ENCODE peak calls at places on chromosome 21, in five cellular contexts. One of them, this sample, is unnamed.

GRCh38 chr21:29888437-29888836 is 51.4 kb downstream of the GRIK1 start:
- DNase-seq in neural progenitor cell: no peak
- DNase-seq in endothelial cell of umbilical vein: no peak
- DNase-seq in fibroblast of lung: peak
- DNase-seq in GM23248: peak
- DNase-seq in this sample: no peak

GRCh38 chr21:25639167-25639921 is at the start of gene JAM2:
- DNase-seq in endothelial cell of umbilical vein: no peak
- DNase-seq in GM23248: peak
- DNase-seq in fibroblast of lung: peak
- DNase-seq in neural progenitor cell: peak
- DNase-seq in this sample: peak

GRCh38 chr21:32475162-32475812 is 62.8 kb downstream of the EVA1C start:
- DNase-seq in neural progenitor cell: no peak
- DNase-seq in GM23248: peak
- DNase-seq in fibroblast of lung: peak
- DNase-seq in endothelial cell of umbilical vein: peak
- DNase-seq in this sample: no peak

GRCh38 chr21:31354604-31355443 is 10.8 kb upstream of the TIAM1 start:
- DNase-seq in fibroblast of lung: peak
- DNase-seq in neural progenitor cell: no peak
- DNase-seq in endothelial cell of umbilical vein: no peak
- DNase-seq in GM23248: peak
- DNase-seq in this sample: no peak

GRCh38 chr21:31780944-31781343 is 49.0 kb upstream of the SCAF4 start:
- DNase-seq in GM23248: no peak
- DNase-seq in endothelial cell of umbilical vein: no peak
- DNase-seq in neural progenitor cell: no peak
- DNase-seq in fibroblast of lung: no peak
- DNase-seq in this sample: peak

GRCh38 chr21:17931080-17931479 is 111.9 kb upstream of the C21orf91 start:
- DNase-seq in fibroblast of lung: no peak
- DNase-seq in GM23248: no peak
- DNase-seq in endothelial cell of umbilical vein: no peak
- DNase-seq in neural progenitor cell: no peak
- DNase-seq in this sample: no peak

GRCh38 chr21:25385912-25386474 is 221.3 kb downstream of the MRPL39 start:
- DNase-seq in endothelial cell of umbilical vein: peak
- DNase-seq in neural progenitor cell: peak
- DNase-seq in fibroblast of lung: peak
- DNase-seq in GM23248: peak
- DNase-seq in this sample: peak

GRCh38 chr21:33541105-33541711 is 709 bp downstream of the GART start:
- DNase-seq in endothelial cell of umbilical vein: no peak
- DNase-seq in neural progenitor cell: peak
- DNase-seq in GM23248: peak
- DNase-seq in fibroblast of lung: peak
- DNase-seq in this sample: no peak

GRCh38 chr21:38863291-38863690 is 57.6 kb downstream of the ETS2 start:
- DNase-seq in GM23248: no peak
- DNase-seq in neural progenitor cell: no peak
- DNase-seq in endothelial cell of umbilical vein: no peak
- DNase-seq in fibroblast of lung: no peak
- DNase-seq in this sample: no peak

GRCh38 chr21:39040494-39041110 is 142.6 kb downstream of the PSMG1 start:
- DNase-seq in endothelial cell of umbilical vein: peak
- DNase-seq in GM23248: no peak
- DNase-seq in fibroblast of lung: no peak
- DNase-seq in neural progenitor cell: no peak
- DNase-seq in this sample: no peak

GRCh38 chr21:15631342-15631741 is 98.4 kb upstream of the USP25 start:
- DNase-seq in GM23248: peak
- DNase-seq in endothelial cell of umbilical vein: peak
- DNase-seq in neural progenitor cell: no peak
- DNase-seq in fibroblast of lung: peak
- DNase-seq in this sample: peak

GRCh38 chr21:16942703-16943102 is 570.1 kb upstream of the CXADR start:
- DNase-seq in fibroblast of lung: peak
- DNase-seq in neural progenitor cell: peak
- DNase-seq in endothelial cell of umbilical vein: peak
- DNase-seq in GM23248: peak
- DNase-seq in this sample: peak

GRCh38 chr21:20997633-20998455 is at the start of gene NCAM2:
- DNase-seq in fibroblast of lung: peak
- DNase-seq in neural progenitor cell: peak
- DNase-seq in endothelial cell of umbilical vein: peak
- DNase-seq in GM23248: peak
- DNase-seq in this sample: peak

GRCh38 chr21:16978309-16978895 is 534.4 kb upstream of the CXADR start:
- DNase-seq in neural progenitor cell: no peak
- DNase-seq in fibroblast of lung: no peak
- DNase-seq in GM23248: no peak
- DNase-seq in endothelial cell of umbilical vein: no peak
- DNase-seq in this sample: no peak

GRCh38 chr21:38505654-38506523 is 7.6 kb upstream of the ERG start:
- DNase-seq in endothelial cell of umbilical vein: peak
- DNase-seq in fibroblast of lung: peak
- DNase-seq in GM23248: peak
- DNase-seq in neural progenitor cell: peak
- DNase-seq in this sample: peak

GRCh38 chr21:42854246-42855010 is 24.9 kb downstream of the WDR4 start:
- DNase-seq in GM23248: no peak
- DNase-seq in endothelial cell of umbilical vein: no peak
- DNase-seq in neural progenitor cell: no peak
- DNase-seq in fibroblast of lung: no peak
- DNase-seq in this sample: no peak

GRCh38 chr21:38567577-38568360 is 69.5 kb upstream of the ERG start:
- DNase-seq in GM23248: peak
- DNase-seq in endothelial cell of umbilical vein: no peak
- DNase-seq in neural progenitor cell: peak
- DNase-seq in fibroblast of lung: peak
- DNase-seq in this sample: peak

GRCh38 chr21:32331444-32332305 is 33.0 kb downstream of the MRAP start:
- DNase-seq in GM23248: no peak
- DNase-seq in neural progenitor cell: peak
- DNase-seq in fibroblast of lung: no peak
- DNase-seq in endothelial cell of umbilical vein: no peak
- DNase-seq in this sample: no peak

GRCh38 chr21:38037416-38037815 is 121.2 kb upstream of the KCNJ6 start:
- DNase-seq in neural progenitor cell: no peak
- DNase-seq in fibroblast of lung: peak
- DNase-seq in GM23248: no peak
- DNase-seq in endothelial cell of umbilical vein: peak
- DNase-seq in this sample: no peak

GRCh38 chr21:32137266-32137665 is 141.6 kb downstream of the MIS18A start:
- DNase-seq in neural progenitor cell: no peak
- DNase-seq in GM23248: no peak
- DNase-seq in fibroblast of lung: no peak
- DNase-seq in endothelial cell of umbilical vein: no peak
- DNase-seq in this sample: no peak

GRCh38 chr21:33825898-33826297 is 89.7 kb downstream of the ATP5PO start:
- DNase-seq in GM23248: peak
- DNase-seq in neural progenitor cell: no peak
- DNase-seq in endothelial cell of umbilical vein: no peak
- DNase-seq in fibroblast of lung: peak
- DNase-seq in this sample: no peak

GRCh38 chr21:46254208-46254975 is 25.8 kb upstream of the LSS start:
- DNase-seq in neural progenitor cell: no peak
- DNase-seq in fibroblast of lung: no peak
- DNase-seq in endothelial cell of umbilical vein: no peak
- DNase-seq in GM23248: no peak
- DNase-seq in this sample: no peak

GRCh38 chr21:31293986-31294385 is 50.1 kb downstream of the TIAM1 start:
- DNase-seq in fibroblast of lung: peak
- DNase-seq in neural progenitor cell: no peak
- DNase-seq in endothelial cell of umbilical vein: peak
- DNase-seq in GM23248: peak
- DNase-seq in this sample: peak

GRCh38 chr21:25717491-25718139 is 17.1 kb downstream of the ATP5PF start:
- DNase-seq in fibroblast of lung: peak
- DNase-seq in GM23248: peak
- DNase-seq in neural progenitor cell: no peak
- DNase-seq in endothelial cell of umbilical vein: peak
- DNase-seq in this sample: peak

GRCh38 chr21:16588433-16588860 is 858.7 kb downstream of the USP25 start:
- DNase-seq in endothelial cell of umbilical vein: no peak
- DNase-seq in neural progenitor cell: peak
- DNase-seq in GM23248: peak
- DNase-seq in fibroblast of lung: peak
- DNase-seq in this sample: peak

GRCh38 chr21:41766883-41767605 is at the start of gene RIPK4:
- DNase-seq in fibroblast of lung: peak
- DNase-seq in GM23248: peak
- DNase-seq in neural progenitor cell: peak
- DNase-seq in endothelial cell of umbilical vein: no peak
- DNase-seq in this sample: peak
- H3K4me3 ChIP-seq in fibroblast of lung: no peak
- H3K4me3 ChIP-seq in GM23248: peak
- H3K4me3 ChIP-seq in neural progenitor cell: peak
- H3K4me3 ChIP-seq in endothelial cell of umbilical vein: no peak
- H3K4me3 ChIP-seq in this sample: peak

GRCh38 chr21:45246535-45247320 is 41.0 kb downstream of the POFUT2 start:
- DNase-seq in endothelial cell of umbilical vein: no peak
- DNase-seq in neural progenitor cell: no peak
- DNase-seq in GM23248: no peak
- DNase-seq in fibroblast of lung: no peak
- DNase-seq in this sample: no peak

GRCh38 chr21:45250272-45250671 is 37.4 kb downstream of the POFUT2 start:
- DNase-seq in GM23248: no peak
- DNase-seq in neural progenitor cell: no peak
- DNase-seq in endothelial cell of umbilical vein: no peak
- DNase-seq in fibroblast of lung: no peak
- DNase-seq in this sample: no peak

GRCh38 chr21:45248893-45249381 is 38.8 kb downstream of the POFUT2 start:
- DNase-seq in endothelial cell of umbilical vein: no peak
- DNase-seq in fibroblast of lung: peak
- DNase-seq in neural progenitor cell: peak
- DNase-seq in GM23248: peak
- DNase-seq in this sample: no peak

GRCh38 chr21:45249626-45250025 is 38.1 kb downstream of the POFUT2 start:
- DNase-seq in fibroblast of lung: no peak
- DNase-seq in GM23248: no peak
- DNase-seq in endothelial cell of umbilical vein: no peak
- DNase-seq in neural progenitor cell: no peak
- DNase-seq in this sample: no peak

DNA sequence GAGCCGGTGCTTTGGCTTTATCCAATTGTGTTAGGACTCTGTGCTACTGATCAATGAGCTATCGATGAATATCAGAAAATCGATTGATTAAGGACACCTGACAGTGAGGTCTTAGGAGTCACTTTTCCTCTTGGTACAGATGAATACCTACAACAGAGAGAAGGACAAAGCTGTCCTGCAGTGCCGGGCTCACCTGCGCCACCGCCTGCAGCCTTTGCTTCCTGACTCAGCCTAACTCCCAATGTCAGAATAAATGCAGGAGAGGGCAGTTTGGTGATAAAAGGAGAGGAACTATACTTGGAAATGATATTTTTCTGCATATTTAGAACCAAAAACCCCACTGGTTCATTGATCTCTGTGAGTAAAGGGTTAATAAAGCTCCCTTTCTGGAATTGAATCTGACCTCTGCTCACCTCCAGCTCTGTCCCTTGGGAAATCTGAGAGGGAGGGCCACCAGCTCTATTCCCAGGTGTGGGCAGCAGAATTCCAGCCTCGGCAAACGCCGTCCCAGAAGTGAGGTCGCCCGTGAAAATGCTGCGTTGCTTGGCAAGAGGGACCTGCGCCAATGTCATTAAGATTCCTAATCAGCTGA is 39.3 kb downstream of the POFUT2 start:
- DNase-seq in GM23248: no peak
- DNase-seq in neural progenitor cell: no peak
- DNase-seq in endothelial cell of umbilical vein: no peak
- DNase-seq in fibroblast of lung: no peak
- DNase-seq in this sample: no peak
- H3K4me2 ChIP-seq in GM23248: peak
- H3K4me2 ChIP-seq in neural progenitor cell: peak
- H3K4me2 ChIP-seq in endothelial cell of umbilical vein: peak
- H3K4me2 ChIP-seq in fibroblast of lung: peak
- H3K4me2 ChIP-seq in this sample: peak

GRCh38 chr21:28579986-28580550 is 412.6 kb downstream of the LTN1 start:
- DNase-seq in endothelial cell of umbilical vein: no peak
- DNase-seq in GM23248: no peak
- DNase-seq in neural progenitor cell: peak
- DNase-seq in fibroblast of lung: no peak
- DNase-seq in this sample: no peak
- H3K4me3 ChIP-seq in endothelial cell of umbilical vein: no peak
- H3K4me3 ChIP-seq in GM23248: no peak
- H3K4me3 ChIP-seq in neural progenitor cell: no peak
- H3K4me3 ChIP-seq in fibroblast of lung: no peak
- H3K4me3 ChIP-seq in this sample: no peak

GRCh38 chr21:36431252-36431651 is 46.1 kb downstream of the CHAF1B start:
- DNase-seq in GM23248: no peak
- DNase-seq in fibroblast of lung: peak
- DNase-seq in endothelial cell of umbilical vein: peak
- DNase-seq in neural progenitor cell: no peak
- DNase-seq in this sample: no peak
- H3K4me2 ChIP-seq in GM23248: peak
- H3K4me2 ChIP-seq in fibroblast of lung: peak
- H3K4me2 ChIP-seq in endothelial cell of umbilical vein: peak
- H3K4me2 ChIP-seq in neural progenitor cell: no peak
- H3K4me2 ChIP-seq in this sample: no peak